ENCODE peak calls at places on chromosomes 2 and 18, in eight cellular contexts. M is prostate gland, T is hepatocyte, D is body of pancreas, E is endodermal cell, F is WERI-Rb-1, I is IMR-90, V is upper lobe of right lung. O is an unnamed sample.

GRCh38 chr2:156380117-156380645 is 47.7 kb upstream of the NR4A2 start:
- DNase-seq in M (no peak), T (no peak), D (no peak), E (no peak), F (peak), I (no peak), V (no peak), O (peak)

GRCh38 chr2:240434728-240435456 is 571 bp upstream of the GPC1 start:
- DNase-seq in M (peak), T (peak), D (peak), E (peak), F (peak), I (peak), V (peak), O (peak)

GRCh38 chr2:48617618-48618017 is at the start of gene GTF2A1L:
- DNase-seq in M (no peak), T (no peak), D (no peak), E (no peak), F (no peak), I (no peak), V (no peak), O (no peak)

GRCh38 chr2:10668402-10669012 is 21.3 kb downstream of the NOL10 start:
- DNase-seq in M (peak), T (peak), D (no peak), E (no peak), F (no peak), I (peak), V (no peak), O (no peak)

GRCh38 chr2:16241166-16242160 is 301.1 kb downstream of the MYCN start:
- DNase-seq in M (no peak), T (no peak), D (no peak), E (peak), F (no peak), I (no peak), V (no peak), O (no peak)

GRCh38 chr2:238272156-238272555 is 16.3 kb downstream of the PER2 start:
- DNase-seq in M (no peak), T (no peak), D (no peak), E (no peak), F (no peak), I (no peak), V (no peak), O (no peak)

GRCh38 chr2:26251893-26252292 is 7.2 kb downstream of the HADHB start:
- DNase-seq in M (peak), T (no peak), D (peak), E (no peak), F (no peak), I (peak), V (no peak), O (no peak)

GRCh38 chr2:107622741-107623310 is 203.9 kb upstream of the RGPD4 start:
- DNase-seq in M (no peak), T (no peak), D (no peak), E (no peak), F (no peak), I (no peak), V (no peak), O (no peak)

GRCh38 chr18:48031011-48031480 is 100.6 kb upstream of the SMAD2 start:
- DNase-seq in M (peak), T (peak), D (peak), E (peak), F (peak), I (peak), V (peak), O (no peak)

GRCh38 chr18:10265560-10266235 is 188.7 kb upstream of the APCDD1 start:
- DNase-seq in M (no peak), T (no peak), D (no peak), E (no peak), F (no peak), I (no peak), V (no peak), O (no peak)

GRCh38 chr2:102603904-102604303 is 15.4 kb upstream of the SLC9A2 start:
- DNase-seq in M (peak), T (no peak), D (no peak), E (no peak), F (no peak), I (no peak), V (no peak), O (no peak)

GRCh38 chr18:61545281-61546245 is 212.3 kb downstream of the CDH20 start:
- DNase-seq in M (peak), T (no peak), D (no peak), E (no peak), F (no peak), I (no peak), V (no peak), O (no peak)

GRCh38 chr18:37422116-37422515 is 143.5 kb downstream of the CELF4 start:
- DNase-seq in M (no peak), T (no peak), D (no peak), E (no peak), F (no peak), I (no peak), V (no peak), O (no peak)

GRCh38 chr2:9108210-9108967 is 98.2 kb upstream of the ASAP2 start:
- DNase-seq in M (no peak), T (no peak), D (no peak), E (no peak), F (no peak), I (peak), V (no peak), O (no peak)

GRCh38 chr18:7572837-7573236 is 5.7 kb downstream of the PTPRM start:
- DNase-seq in M (no peak), T (no peak), D (no peak), E (no peak), F (no peak), I (peak), V (no peak), O (no peak)

GRCh38 chr18:61290616-61291015 is 42.6 kb upstream of the CDH20 start:
- DNase-seq in M (no peak), T (no peak), D (no peak), E (no peak), F (no peak), I (no peak), V (no peak), O (no peak)

DNA sequence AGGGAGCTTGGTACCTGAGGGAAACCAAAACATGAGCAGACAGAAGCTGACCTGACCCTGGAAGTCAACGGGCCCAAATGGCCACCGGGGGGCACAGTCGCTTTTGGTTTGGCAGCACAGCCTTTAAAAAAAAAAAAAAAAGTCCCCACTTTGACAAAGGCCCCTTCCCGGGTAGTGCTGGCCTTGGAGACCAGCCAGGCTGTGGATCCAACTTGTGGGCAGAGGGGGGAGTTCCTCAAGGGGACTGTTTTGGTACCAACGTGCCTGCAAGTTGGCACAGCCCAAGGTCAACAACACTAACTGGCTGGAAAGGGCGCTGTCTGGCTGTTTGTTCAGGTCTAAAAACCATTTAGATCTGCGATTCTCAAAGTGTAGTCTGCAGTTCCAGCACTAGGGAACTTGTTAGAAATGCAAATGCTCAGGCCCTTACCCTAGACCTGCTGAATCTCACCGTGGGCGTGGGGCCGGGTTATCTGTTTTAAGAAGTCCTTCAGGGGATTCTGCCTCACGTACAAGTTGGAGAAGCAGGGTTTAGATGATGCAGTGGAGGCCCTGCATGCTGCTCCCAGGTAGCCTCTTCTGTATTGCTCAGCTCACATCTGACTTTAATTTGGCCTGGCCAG is 83.0 kb downstream of the LPIN1 start:
- DNase-seq in M (peak), T (peak), D (peak), E (peak), F (peak), I (peak), V (peak), O (peak)
- H3K4me3 ChIP-seq in M (no peak), T (no peak), D (no peak), E (no peak), F (no peak), I (no peak), V (peak), O (peak)

GRCh38 chr2:157574165-157574564 is 54.5 kb downstream of the ACVR1C start:
- DNase-seq in M (no peak), T (no peak), D (no peak), E (no peak), F (no peak), I (no peak), V (no peak), O (no peak)

DNA sequence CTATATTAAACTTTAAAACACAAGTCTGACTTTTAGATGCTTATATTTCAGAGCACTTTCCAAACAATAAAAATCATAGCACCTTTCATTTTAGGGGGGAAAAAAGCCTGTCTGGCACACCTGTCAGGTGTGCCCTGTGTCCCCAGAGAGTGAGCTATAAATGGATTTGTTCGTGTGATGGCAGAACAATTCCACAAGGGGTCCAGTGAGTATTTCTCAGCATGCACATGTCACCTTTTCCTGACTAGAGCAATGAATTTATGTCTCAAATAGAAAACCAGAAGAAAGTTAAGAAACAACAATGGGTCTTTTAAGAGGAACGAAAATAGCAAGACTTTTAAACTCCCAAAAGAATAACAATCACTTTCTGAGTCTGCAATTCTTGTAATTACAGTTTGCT is 55.9 kb downstream of the ACVR1C start:
- DNase-seq in M (no peak), T (no peak), D (no peak), E (no peak), F (no peak), I (no peak), V (no peak), O (no peak)
- TF ChIP-seq CTCF in M (no peak), T (no peak), D (peak), E (peak), F (peak), I (no peak), V (peak), O (peak)

DNA sequence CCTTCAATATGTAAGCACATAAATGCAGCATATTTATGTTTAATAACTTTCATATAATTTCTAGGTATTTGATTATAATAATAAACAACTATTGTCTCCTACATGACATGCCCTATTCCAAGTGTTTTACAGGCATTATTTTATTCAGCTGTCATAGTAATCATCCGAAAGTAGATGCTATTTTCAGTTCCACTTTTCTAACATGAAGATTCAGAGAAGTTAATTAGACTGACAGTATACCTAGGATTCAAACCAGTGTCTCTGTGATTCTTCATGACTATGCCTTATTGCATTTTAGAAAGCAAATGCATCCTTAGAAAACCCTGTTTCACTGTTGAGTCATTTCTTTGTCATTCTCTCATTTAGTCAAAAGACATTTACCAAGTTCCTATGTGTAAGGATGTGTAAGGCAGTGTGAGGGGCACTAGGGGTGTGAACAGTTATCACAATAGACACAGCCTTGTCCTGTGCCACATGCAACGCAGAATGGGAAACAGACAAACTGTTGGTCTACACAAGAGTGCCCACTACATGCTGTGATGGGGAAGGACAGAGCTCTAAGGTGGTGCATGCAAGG is 79.8 kb downstream of the DTNA start:
- DNase-seq in M (no peak), T (no peak), D (no peak), E (no peak), F (no peak), I (peak), V (no peak), O (no peak)
- H3K4me3 ChIP-seq in M (no peak), T (no peak), D (no peak), E (no peak), F (no peak), I (no peak), V (no peak), O (no peak)

DNA sequence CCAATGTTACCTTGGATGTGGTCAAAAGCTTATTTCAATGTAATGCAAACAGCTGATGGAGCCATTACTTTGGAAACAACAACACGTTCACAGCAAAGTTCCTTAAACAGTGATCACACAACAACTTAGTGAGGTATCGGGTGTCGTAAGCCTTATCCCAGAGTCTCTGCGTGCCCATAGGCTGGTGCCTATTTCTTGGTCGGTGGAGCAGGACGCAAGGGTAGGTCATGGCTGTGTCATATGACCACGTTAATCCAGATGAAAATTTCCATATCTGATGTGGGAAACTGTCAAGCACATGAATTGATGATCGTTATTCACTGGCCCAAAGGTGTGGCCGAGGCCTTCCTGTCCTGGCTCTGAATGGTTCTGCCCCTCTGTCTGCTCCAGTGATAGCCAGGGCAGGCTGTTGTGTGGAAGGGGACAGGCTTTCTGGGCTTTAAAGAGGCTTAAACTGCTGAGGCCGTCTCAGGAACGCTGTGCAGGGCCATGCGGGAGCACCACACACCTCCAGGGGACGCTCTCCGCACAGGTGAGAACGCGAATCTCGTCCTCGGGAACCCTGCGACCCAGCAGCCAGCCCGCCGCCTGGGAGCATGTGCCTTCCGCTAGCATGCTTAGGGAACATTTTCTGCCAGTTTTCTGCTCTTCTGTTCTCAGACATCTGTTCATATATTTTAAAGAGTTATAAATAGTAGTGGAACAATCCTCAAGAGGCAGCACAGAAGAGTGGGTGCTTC is 90.6 kb downstream of the KCTD1 start:
- DNase-seq in M (no peak), T (no peak), D (peak), E (peak), F (peak), I (no peak), V (no peak), O (no peak)
- TF ChIP-seq CTCF in M (no peak), T (peak), D (no peak), E (peak), F (peak), I (no peak), V (no peak), O (peak)

DNA sequence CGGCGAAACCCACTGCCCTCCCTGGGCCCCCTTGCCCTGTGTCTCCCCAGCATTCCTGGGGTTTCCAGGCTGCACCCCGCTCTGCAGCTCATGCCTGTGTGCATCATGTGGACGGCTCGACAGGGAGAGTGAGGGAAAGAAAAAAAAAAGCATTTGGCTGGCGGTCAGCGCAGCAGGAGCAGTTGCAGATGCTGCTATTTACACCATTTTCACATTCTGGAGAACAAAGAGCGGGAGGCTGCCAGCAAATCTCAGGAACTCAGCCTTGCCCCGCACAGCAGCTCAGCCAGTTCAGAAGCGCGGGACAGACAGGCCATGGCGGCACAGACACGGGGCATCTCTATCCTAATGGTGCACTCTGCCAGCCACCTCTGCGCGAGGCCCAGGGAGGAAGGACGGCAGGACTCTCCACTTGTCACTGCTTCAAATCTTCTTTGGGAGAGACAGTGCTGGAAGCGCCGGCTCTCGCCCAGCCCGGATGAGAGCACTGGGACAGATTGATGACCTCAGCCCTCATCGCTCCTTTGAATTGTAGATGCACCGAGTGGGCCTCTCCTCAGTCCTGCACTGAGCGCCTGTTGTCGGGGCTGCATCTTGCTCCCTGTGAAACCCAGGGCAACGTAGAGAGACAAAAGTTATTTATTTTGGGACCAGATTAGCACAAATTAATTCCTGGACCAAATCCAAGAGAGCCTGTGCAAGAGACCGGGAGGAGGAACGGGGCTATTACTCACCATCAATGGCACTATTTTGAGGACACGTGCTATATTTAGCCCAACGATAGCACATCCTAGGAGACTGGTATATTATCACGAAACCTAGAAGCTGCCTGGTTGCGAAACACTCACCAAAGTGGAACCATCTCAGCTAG is 211.3 kb upstream of the SMIM21 start:
- DNase-seq in M (no peak), T (peak), D (no peak), E (peak), F (no peak), I (peak), V (no peak), O (no peak)
- H3K4me3 ChIP-seq in M (no peak), T (no peak), D (no peak), E (no peak), F (no peak), I (peak), V (peak), O (no peak)

GRCh38 chr18:2986150-2986865 is 26.6 kb downstream of the LPIN2 start:
- DNase-seq in M (no peak), T (no peak), D (no peak), E (no peak), F (no peak), I (peak), V (no peak), O (no peak)

GRCh38 chr18:2983296-2983695 is 29.6 kb downstream of the LPIN2 start:
- DNase-seq in M (no peak), T (no peak), D (no peak), E (no peak), F (no peak), I (no peak), V (no peak), O (no peak)

GRCh38 chr18:2988041-2988794 is 24.7 kb downstream of the LPIN2 start:
- DNase-seq in M (no peak), T (no peak), D (no peak), E (no peak), F (no peak), I (peak), V (no peak), O (no peak)

GRCh38 chr18:2984703-2985261 is 28.2 kb downstream of the LPIN2 start:
- DNase-seq in M (no peak), T (peak), D (peak), E (no peak), F (no peak), I (no peak), V (no peak), O (no peak)

DNA sequence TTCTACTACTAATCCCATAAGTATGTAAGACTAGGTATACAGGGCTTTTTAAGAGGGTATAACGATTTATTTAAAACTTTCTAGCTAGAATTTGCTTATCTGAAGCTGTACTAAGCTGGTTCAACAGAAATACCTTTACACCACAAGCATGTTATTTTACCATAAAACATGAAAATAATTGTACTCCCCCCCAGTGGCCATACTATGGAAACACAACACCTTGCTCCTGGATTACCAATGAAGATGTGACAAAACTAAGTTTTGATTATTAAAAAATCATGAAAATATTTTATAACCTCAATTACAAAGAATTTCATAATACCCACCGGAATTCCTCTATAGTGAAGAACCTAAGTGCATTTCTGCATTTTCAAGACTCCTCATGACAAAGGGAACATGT is 27.3 kb downstream of the LPIN2 start:
- DNase-seq in M (no peak), T (no peak), D (no peak), E (no peak), F (no peak), I (peak), V (no peak), O (no peak)
- TF ChIP-seq CTCF in M (peak), T (peak), D (peak), E (peak), F (no peak), I (peak), V (peak), O (peak)

GRCh38 chr2:25131253-25131566 is 37.2 kb downstream of the POMC start:
- DNase-seq in M (no peak), T (no peak), D (no peak), E (no peak), F (no peak), I (no peak), V (no peak), O (no peak)
- H3K4me3 ChIP-seq in M (peak), T (no peak), D (no peak), E (no peak), F (no peak), I (no peak), V (peak), O (no peak)

O was measured in retinal pigment epithelial cell.